ENCODE peak calls at places on chromosome X, in four cellular contexts. A, O, K and M are unnamed samples.

GRCh38 chrX:24097741-24098140 is 43.0 kb downstream of the EIF2S3 start:
- DNase-seq in A (no peak), O (no peak), K (no peak), M (no peak)

GRCh38 chrX:43846558-43846957 is 35.7 kb downstream of the MAOB start:
- DNase-seq in A (no peak), O (no peak), K (no peak), M (no peak)

GRCh38 chrX:81378550-81378949 is 176.6 kb downstream of the SH3BGRL start:
- DNase-seq in A (no peak), O (no peak), K (no peak), M (no peak)

GRCh38 chrX:44094821-44095530 is 121.8 kb upstream of the NDP start:
- DNase-seq in A (no peak), O (no peak), K (no peak), M (no peak)

GRCh38 chrX:72340046-72340445 is 34.3 kb upstream of the CITED1 start:
- DNase-seq in A (no peak), O (no peak), K (no peak), M (no peak)

GRCh38 chrX:20128678-20129077 is 12.0 kb upstream of the MAP7D2 start:
- DNase-seq in A (no peak), O (no peak), K (no peak), M (no peak)

GRCh38 chrX:69145714-69146113 is 19.5 kb downstream of the PJA1 start:
- DNase-seq in A (no peak), O (no peak), K (no peak), M (no peak)

GRCh38 chrX:111861605-111862004 is 14.4 kb upstream of the TRPC5OS start:
- DNase-seq in A (no peak), O (no peak), K (no peak), M (no peak)

GRCh38 chrX:38102875-38103274 is 96.5 kb downstream of the SYTL5 start:
- DNase-seq in A (no peak), O (no peak), K (no peak), M (no peak)

GRCh38 chrX:48487362-48487785 is 11.4 kb downstream of the FTSJ1 start:
- DNase-seq in A (no peak), O (no peak), K (no peak), M (no peak)

GRCh38 chrX:129634541-129634940 is 20.2 kb downstream of the APLN start:
- DNase-seq in A (no peak), O (no peak), K (no peak), M (no peak)

GRCh38 chrX:119518371-119518770 is 46.8 kb downstream of the STEEP1 start:
- DNase-seq in A (no peak), O (no peak), K (no peak), M (no peak)

GRCh38 chrX:47623540-47624027 is 3.9 kb upstream of the SYN1 start:
- DNase-seq in A (peak; percentile 82), O (peak; percentile 67), K (peak; percentile 62), M (peak; percentile 72)

GRCh38 chrX:41335590-41336331 is 1.8 kb downstream of the DDX3X start:
- DNase-seq in A (no peak), O (no peak), K (no peak), M (no peak)

GRCh38 chrX:24332868-24333267 is 19.0 kb upstream of the SUPT20HL2 start:
- DNase-seq in A (no peak), O (no peak), K (no peak), M (no peak)

GRCh38 chrX:36983831-36984230 is 24.3 kb upstream of the FAM47C start:
- DNase-seq in A (no peak), O (no peak), K (no peak), M (no peak)

GRCh38 chrX:68299923-68300322 is 133.4 kb downstream of the OPHN1 start:
- DNase-seq in A (no peak), O (no peak), K (no peak), M (no peak)

GRCh38 chrX:38636949-38637819 is 75.8 kb downstream of the TSPAN7 start:
- DNase-seq in A (no peak), O (peak; percentile 26), K (no peak), M (peak; percentile 57)

GRCh38 chrX:110915120-110915519 is 119.5 kb upstream of the CHRDL1 start:
- DNase-seq in A (no peak), O (no peak), K (no peak), M (no peak)

GRCh38 chrX:86154586-86154985 is 6.3 kb downstream of the DACH2 start:
- DNase-seq in A (no peak), O (no peak), K (no peak), M (no peak)

GRCh38 chrX:43706786-43707185 is 50.7 kb downstream of the MAOA start:
- DNase-seq in A (no peak), O (no peak), K (no peak), M (no peak)

GRCh38 chrX:57447856-57448255 is 144.0 kb upstream of the ZXDB start:
- DNase-seq in A (no peak), O (no peak), K (no peak), M (no peak)

GRCh38 chrX:137363559-137363958 is 202.4 kb upstream of the ZIC3 start:
- DNase-seq in A (no peak), O (no peak), K (no peak), M (no peak)

GRCh38 chrX:75038925-75039324 is 113.7 kb upstream of the NEXMIF start:
- DNase-seq in A (peak; percentile 2), O (no peak), K (no peak), M (no peak)

GRCh38 chrX:129613596-129613995 is 41.2 kb downstream of the APLN start:
- DNase-seq in A (no peak), O (no peak), K (no peak), M (no peak)

DNA sequence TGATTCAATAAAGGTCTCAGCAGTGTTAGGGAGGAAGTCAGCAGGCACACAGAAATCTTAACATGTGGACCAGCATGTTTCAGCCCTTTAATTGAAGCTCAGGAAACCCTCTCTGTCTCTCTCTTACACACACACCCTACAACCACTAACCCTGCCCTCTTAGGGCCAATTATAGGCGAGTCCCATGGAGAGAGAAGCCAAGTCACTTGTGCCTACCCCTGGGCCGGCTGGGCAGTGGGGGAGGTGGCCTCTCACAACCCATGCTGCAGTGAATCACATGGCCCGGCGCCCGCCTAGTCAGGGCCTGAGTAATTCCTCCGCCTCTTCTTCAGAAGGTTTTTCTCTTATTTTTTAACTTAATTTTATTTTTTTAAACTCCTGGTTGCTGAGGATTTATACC is 3.7 kb downstream of the FGD1 start:
- DNase-seq in A (no peak), O (peak; percentile 54), K (no peak), M (no peak)
- H3K27ac ChIP-seq in A (no peak overlapping the region), O (no peak overlapping the region), K (no peak overlapping the region), M (no peak overlapping the region)

GRCh38 chrX:15157624-15158023 is 112.3 kb downstream of the ASB9 start:
- DNase-seq in A (no peak), O (no peak), K (no peak), M (no peak)

GRCh38 chrX:15160558-15160957 is 109.3 kb downstream of the ASB9 start:
- DNase-seq in A (no peak), O (no peak), K (no peak), M (no peak)

GRCh38 chrX:15158350-15158735 is 111.5 kb downstream of the ASB9 start:
- DNase-seq in A (no peak), O (no peak), K (no peak), M (no peak)

GRCh38 chrX:15163131-15163530 is 106.8 kb downstream of the ASB9 start:
- DNase-seq in A (no peak), O (no peak), K (no peak), M (no peak)

GRCh38 chrX:15158736-15159406 is 111.0 kb downstream of the ASB9 start:
- DNase-seq in A (no peak), O (no peak), K (no peak), M (no peak)
- H3K27ac ChIP-seq in A (no peak overlapping the region), O (no peak overlapping the region), K (peak overlapping the region; percentile 21), M (no peak overlapping the region)

GRCh38 chrX:2317527-2318055 is 183.2 kb downstream of the DHRSX start:
- DNase-seq in A (no peak), O (no peak), K (no peak), M (no peak)

GRCh38 chrX:2320580-2321327 is 180.0 kb downstream of the DHRSX start:
- DNase-seq in A (peak; percentile 75), O (peak; percentile 91), K (no peak), M (peak; percentile 41)

GRCh38 chrX:2318371-2318770 is 182.4 kb downstream of the DHRSX start:
- DNase-seq in A (no peak), O (no peak), K (no peak), M (no peak)

GRCh38 chrX:2321411-2321810 is 179.4 kb downstream of the DHRSX start:
- DNase-seq in A (no peak), O (no peak), K (no peak), M (no peak)

GRCh38 chrX:2320089-2320488 is 180.7 kb downstream of the DHRSX start:
- DNase-seq in A (no peak), O (no peak), K (no peak), M (no peak)
- H3K27ac ChIP-seq in A (peak overlapping the region; percentile 78), O (peak overlapping the region; percentile 83), K (peak overlapping the region; percentile 59), M (no peak overlapping the region)

DNA sequence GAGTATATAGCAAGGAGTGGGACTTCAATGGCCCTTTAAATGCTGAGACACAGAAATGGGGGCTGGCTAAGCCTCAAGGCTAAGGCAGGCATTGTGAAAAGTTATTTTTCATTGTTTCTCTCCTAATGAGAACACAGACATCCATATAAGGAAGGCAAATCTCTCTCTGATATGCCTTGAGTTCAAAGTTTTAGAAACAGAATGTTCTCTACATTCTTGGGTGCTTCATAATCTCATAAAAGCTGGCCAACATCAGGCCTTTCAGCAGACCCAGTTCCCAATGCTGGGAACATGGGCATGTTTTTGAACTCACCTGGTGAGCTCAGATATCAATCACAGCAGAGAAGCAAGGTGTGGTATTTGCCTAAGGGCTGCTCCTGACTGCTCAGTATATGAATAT is 19.4 kb upstream of the RAB40A start:
- DNase-seq in A (no peak), O (no peak), K (no peak), M (no peak)
- H3K27ac ChIP-seq in A (no peak overlapping the region), O (no peak overlapping the region), K (no peak overlapping the region), M (peak overlapping the region; percentile 2)

GRCh38 chrX:2549874-2550273 is 49.1 kb upstream of the DHRSX start:
- DNase-seq in A (no peak), O (no peak), K (no peak), M (no peak)
- H3K27ac ChIP-seq in A (no peak overlapping the region), O (no peak overlapping the region), K (no peak overlapping the region), M (no peak overlapping the region)

GRCh38 chrX:13149702-13150101 is 105.3 kb upstream of the FAM9C start:
- DNase-seq in A (no peak), O (no peak), K (no peak), M (no peak)
- H3K27ac ChIP-seq in A (no peak overlapping the region), O (no peak overlapping the region), K (no peak overlapping the region), M (no peak overlapping the region)

GRCh38 chrX:9909254-9909653 is 57.9 kb upstream of the CLDN34 start:
- DNase-seq in A (no peak), O (no peak), K (no peak), M (no peak)
- H3K27ac ChIP-seq in A (no peak overlapping the region), O (no peak overlapping the region), K (no peak overlapping the region), M (no peak overlapping the region)

GRCh38 chrX:64394874-64395567 is at the start of gene MTMR8:
- DNase-seq in A (peak; percentile 83), O (peak; percentile 70), K (peak; percentile 76), M (peak; percentile 87)
- H3K27ac ChIP-seq in A (no peak within 1 kb of the TSS), O (peak within 1 kb of the TSS; percentile 17), K (peak within 1 kb of the TSS; percentile 51), M (peak within 1 kb of the TSS; percentile 26)

GRCh38 chrX:49956313-49956712 is 33.9 kb downstream of the CLCN5 start:
- DNase-seq in A (no peak), O (no peak), K (no peak), M (no peak)
- H3K27ac ChIP-seq in A (no peak overlapping the region), O (no peak overlapping the region), K (no peak overlapping the region), M (no peak overlapping the region)